ENCODE peak calls at places on chromosome 3, in eight cellular contexts. F is ELR; I is PC-3; H is NCI-H2171; C is cardiac fibroblast; P is endothelial cell of umbilical vein; G is activated CD4-positive, CD25-positive, alpha-beta regulatory T cell; O is AG04449. J is an unnamed sample.

GRCh38 chr3:134427400-134428111 is 53.3 kb upstream of the AMOTL2 start:
- DNase-seq in F (peak), I (peak), H (no peak), C (peak), P (peak), G (no peak), O (peak), J (peak)

GRCh38 chr3:43790060-43790459 is 99.3 kb downstream of the ABHD5 start:
- DNase-seq in F (no peak), I (no peak), H (no peak), C (no peak), P (no peak), G (no peak), O (no peak), J (no peak)

GRCh38 chr3:16322189-16322588 is 57.2 kb downstream of the OXNAD1 start:
- DNase-seq in F (no peak), I (no peak), H (no peak), C (no peak), P (no peak), G (no peak), O (no peak), J (no peak)

GRCh38 chr3:185528481-185529009 is 23.8 kb downstream of the LIPH start:
- DNase-seq in F (no peak), I (no peak), H (no peak), C (no peak), P (no peak), G (no peak), O (no peak), J (no peak)

GRCh38 chr3:107206141-107206540 is 171.1 kb upstream of the CCDC54 start:
- DNase-seq in F (peak), I (peak), H (peak), C (peak), P (peak), G (no peak), O (no peak), J (no peak)

GRCh38 chr3:44970916-44971490 is 5.0 kb downstream of the ZDHHC3 start:
- DNase-seq in F (no peak), I (peak), H (no peak), C (no peak), P (no peak), G (no peak), O (no peak), J (no peak)

GRCh38 chr3:50341537-50341936 is 901 bp upstream of the RASSF1 start:
- DNase-seq in F (no peak), I (no peak), H (no peak), C (no peak), P (no peak), G (no peak), O (no peak), J (no peak)

GRCh38 chr3:127455541-127456450 is 134.7 kb downstream of the TPRA1 start:
- DNase-seq in F (peak), I (peak), H (peak), C (peak), P (peak), G (no peak), O (no peak), J (peak)

GRCh38 chr3:154780263-154780662 is 299.9 kb upstream of the MME start:
- DNase-seq in F (no peak), I (no peak), H (no peak), C (no peak), P (no peak), G (no peak), O (no peak), J (no peak)

GRCh38 chr3:190996376-190996775 is 133.9 kb upstream of the GMNC start:
- DNase-seq in F (peak), I (no peak), H (no peak), C (no peak), P (no peak), G (no peak), O (no peak), J (no peak)

J was measured in osteoblast.